ENCODE peak calls at places on chromosomes 2 and 18, in six cellular contexts. L is AG09309, D is astrocyte of the spinal cord, V is tibial artery, O is heart left ventricle, G is colonic mucosa. H is an unnamed sample.

GRCh38 chr2:131413148-131413747 is 49.3 kb upstream of the RAB6D start:
- DNase-seq in O (no peak), L (peak; percentile 21), G (no peak), D (peak; percentile 71), V (no peak), H (peak; percentile 10)

GRCh38 chr18:79503406-79503805 is 107.7 kb downstream of the NFATC1 start:
- DNase-seq in V (peak; percentile 21), D (no peak), G (no peak), O (peak; percentile 7), L (no peak), H (no peak)

GRCh38 chr2:46650556-46651001 is 171.2 kb downstream of the TMEM247 start:
- DNase-seq in L (peak; percentile 66), O (peak; percentile 64), D (peak; percentile 85), V (peak; percentile 71), G (peak; percentile 79), H (no peak)

GRCh38 chr2:46784278-46784677 is 131.3 kb downstream of the MCFD2 start:
- DNase-seq in O (no peak), V (no peak), D (no peak), L (no peak), G (no peak), H (no peak)

GRCh38 chr2:79776461-79777146 is 263.8 kb downstream of the CTNNA2 start:
- DNase-seq in L (no peak), G (no peak), V (no peak), D (peak; percentile 12), O (no peak), H (no peak)

GRCh38 chr2:180314086-180314485 is 307.0 kb upstream of the CWC22 start:
- DNase-seq in L (peak; percentile 52), V (no peak), G (no peak), O (no peak), D (no peak), H (no peak)

GRCh38 chr2:120269816-120270215 is 17.2 kb downstream of the RALB start:
- DNase-seq in G (no peak), D (no peak), O (no peak), V (no peak), L (no peak), H (no peak)

GRCh38 chr2:65916785-65917295 is 484.4 kb upstream of the SPRED2 start:
- DNase-seq in L (no peak), V (no peak), G (no peak), D (no peak), O (no peak), H (no peak)

GRCh38 chr2:171902840-171903420 is 8.9 kb upstream of the SLC25A12 start:
- DNase-seq in V (no peak), G (no peak), D (no peak), O (no peak), L (no peak), H (no peak)

GRCh38 chr2:44615950-44616518 is 254.3 kb downstream of the CAMKMT start:
- DNase-seq in L (no peak), D (no peak), G (no peak), O (no peak), V (no peak), H (no peak)

GRCh38 chr2:74551530-74551929 is 2.2 kb downstream of the LOXL3 start:
- DNase-seq in O (no peak), L (no peak), D (no peak), G (no peak), V (no peak), H (no peak)

GRCh38 chr18:48493856-48494255 is 45.0 kb upstream of the CTIF start:
- DNase-seq in L (no peak), G (no peak), O (no peak), V (no peak), D (peak; percentile 27), H (no peak)

GRCh38 chr18:9135912-9136314 is 668 bp upstream of the ANKRD12 start:
- DNase-seq in V (no peak), O (no peak), L (no peak), D (no peak), G (peak; percentile 71), H (no peak)

GRCh38 chr18:77087391-77088141 is 45.0 kb downstream of the MBP start:
- DNase-seq in V (peak; percentile 82), D (peak; percentile 54), G (peak; percentile 59), O (peak; percentile 80), L (no peak), H (no peak)

GRCh38 chr18:46736136-46736535 is 20.7 kb downstream of the ST8SIA5 start:
- DNase-seq in L (no peak), G (no peak), V (no peak), D (no peak), O (no peak), H (no peak)

GRCh38 chr2:63488118-63488713 is 100.1 kb downstream of the WDPCP start:
- DNase-seq in D (peak; percentile 40), V (no peak), L (no peak), G (peak; percentile 19), O (no peak), H (no peak)

GRCh38 chr2:109475531-109476210 is 138.1 kb downstream of the SEPTIN10 start:
- DNase-seq in L (peak; percentile 52), O (peak; percentile 18), V (no peak), G (no peak), D (peak; percentile 66), H (peak; percentile 50)

GRCh38 chr2:127570282-127571250 is 35.1 kb downstream of the MYO7B start:
- DNase-seq in O (peak; percentile 56), D (peak; percentile 14), G (no peak), L (no peak), V (peak; percentile 76), H (no peak)

GRCh38 chr2:148201075-148202004 is 180.4 kb downstream of the MBD5 start:
- DNase-seq in G (peak; percentile 28), V (no peak), D (peak; percentile 27), O (peak; percentile 44), L (no peak), H (no peak)

GRCh38 chr2:24919100-24919976 is 699 bp downstream of the ADCY3 start:
- DNase-seq in V (peak; percentile 64), D (no peak), L (no peak), G (peak; percentile 63), O (no peak), H (no peak)

GRCh38 chr2:125330133-125330532 is 1305.0 kb downstream of the CNTNAP5 start:
- DNase-seq in V (no peak), L (no peak), D (no peak), G (no peak), O (no peak), H (no peak)

GRCh38 chr2:23127465-23127864 is 257.5 kb upstream of the KLHL29 start:
- DNase-seq in L (no peak), G (peak; percentile 81), D (no peak), V (no peak), O (no peak), H (no peak)

GRCh38 chr2:128260239-128261138 is 58.2 kb downstream of the HS6ST1 start:
- DNase-seq in L (peak; percentile 69), V (no peak), O (peak; percentile 60), G (no peak), D (peak; percentile 92), H (peak; percentile 45)

GRCh38 chr2:26964446-26964845 is 6.0 kb upstream of the MAPRE3 start:
- DNase-seq in L (no peak), O (no peak), D (no peak), V (no peak), G (no peak), H (no peak)

GRCh38 chr18:63899206-63899605 is 8.6 kb upstream of the SERPINB10 start:
- DNase-seq in D (no peak), G (no peak), O (no peak), V (no peak), L (no peak), H (no peak)

GRCh38 chr18:63894367-63894766 is 6.9 kb downstream of the SERPINB2 start:
- DNase-seq in G (no peak), D (no peak), L (no peak), O (no peak), V (no peak), H (no peak)

GRCh38 chr18:63892544-63892943 is 5.0 kb downstream of the SERPINB2 start:
- DNase-seq in D (no peak), O (no peak), L (no peak), V (no peak), G (no peak), H (no peak)

GRCh38 chr18:63897072-63897471 is 9.6 kb downstream of the SERPINB2 start:
- DNase-seq in G (no peak), D (no peak), L (no peak), V (no peak), O (no peak), H (no peak)

DNA sequence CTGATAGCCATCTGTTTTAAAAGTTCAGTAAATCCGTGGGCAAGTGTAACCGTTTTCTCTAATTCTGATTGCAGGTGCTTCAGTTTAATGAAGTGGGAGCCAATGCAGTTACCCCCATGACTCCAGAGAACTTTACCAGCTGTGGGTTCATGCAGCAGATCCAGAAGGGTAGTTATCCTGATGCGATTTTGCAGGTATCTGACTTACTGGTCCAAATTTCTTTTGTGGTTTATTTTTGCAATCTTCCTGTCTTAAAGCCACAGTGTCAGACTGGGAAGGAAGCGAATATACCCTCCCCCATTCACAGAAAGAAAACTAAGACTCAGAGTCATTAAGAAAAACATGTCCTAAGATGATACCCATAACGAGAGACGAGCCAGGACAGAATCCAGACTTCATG is 7.7 kb downstream of the SERPINB2 start:
- DNase-seq in G (no peak), L (no peak), V (no peak), D (no peak), O (no peak), H (no peak)
- H3K4me3 ChIP-seq in G (no peak overlapping the region), L (no peak overlapping the region), V (no peak overlapping the region), D (no peak overlapping the region), O (no peak overlapping the region), H (no peak overlapping the region)

GRCh38 chr18:63063171-63063570 is 256.4 kb downstream of the BCL2 start:
- DNase-seq in V (no peak), G (no peak), O (no peak), D (no peak), L (no peak), H (no peak)
- H3K4me3 ChIP-seq in V (no peak overlapping the region), G (no peak overlapping the region), O (no peak overlapping the region), D (no peak overlapping the region), L (no peak overlapping the region), H (no peak overlapping the region)

DNA sequence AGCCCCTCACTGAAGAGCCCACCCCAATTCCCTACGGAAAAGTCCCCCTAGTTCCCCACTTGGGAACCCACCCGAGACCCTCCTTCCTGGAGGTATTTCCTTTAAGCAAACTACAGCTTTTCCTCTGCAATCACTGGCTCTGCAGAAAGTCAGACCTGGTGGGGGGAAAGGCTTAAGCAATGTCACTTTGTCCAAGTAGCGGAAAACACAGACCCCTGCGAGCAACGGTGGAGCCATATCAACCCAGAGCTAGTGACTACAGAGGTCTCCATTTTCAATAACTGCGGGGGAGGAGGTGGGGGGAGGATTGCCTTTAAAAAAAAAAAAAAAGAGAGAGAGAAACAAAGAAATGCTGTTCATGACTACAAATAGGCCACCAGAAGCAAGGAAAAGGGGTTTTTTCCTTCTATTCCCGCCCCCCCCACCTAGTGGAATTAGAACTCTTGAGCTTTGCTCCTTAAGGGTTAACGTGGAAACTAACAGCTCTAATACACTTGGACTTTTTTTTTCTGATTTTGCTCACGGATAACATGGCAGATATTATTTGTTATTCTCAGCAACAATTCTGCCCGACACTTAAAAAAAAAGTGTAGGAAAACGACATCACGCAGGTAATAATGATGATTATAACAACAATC is 1.1 kb upstream of the FRZB start:
- DNase-seq in V (no peak), O (no peak), D (no peak), L (no peak), G (no peak), H (no peak)
- H3K4me3 ChIP-seq in V (peak overlapping the region; percentile 63), O (peak overlapping the region; percentile 59), D (peak overlapping the region; percentile 52), L (peak overlapping the region; percentile 50), G (no peak overlapping the region), H (peak overlapping the region; percentile 59)

DNA sequence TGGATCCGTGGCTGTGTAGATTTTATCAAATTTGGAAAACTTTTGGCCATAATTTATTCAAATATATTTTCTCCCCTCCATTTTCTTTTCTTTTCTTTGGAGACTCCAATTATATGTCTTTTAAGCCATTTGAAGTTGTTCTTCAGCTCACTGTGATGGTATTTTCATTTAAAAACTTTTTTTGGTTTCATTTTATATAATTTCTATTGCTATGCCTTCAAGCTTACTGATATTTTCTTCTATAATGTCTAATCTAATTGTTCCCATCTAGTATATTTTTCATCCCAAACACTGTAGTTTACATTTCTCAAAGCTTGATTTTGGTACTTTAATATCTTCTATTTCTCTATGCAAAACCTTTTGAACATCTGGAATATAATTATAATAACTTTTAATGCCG is 72.5 kb downstream of the WDR7 start:
- DNase-seq in G (no peak), O (no peak), D (no peak), L (no peak), V (no peak), H (no peak)
- H3K4me3 ChIP-seq in G (no peak overlapping the region), O (no peak overlapping the region), D (no peak overlapping the region), L (no peak overlapping the region), V (no peak overlapping the region), H (no peak overlapping the region)

H was measured in AG04449.